ENCODE peak calls at places on chromosomes 7 and 10, in five cellular contexts. G, X, J, F and S are unnamed samples.

GRCh38 chr10:71357792-71358265 is 38.8 kb downstream of the SLC29A3 start:
- DNase-seq in J (peak), F (peak), X (peak), G (no peak), S (peak)

GRCh38 chr10:127564644-127565043 is 15.5 kb downstream of the NPS start:
- DNase-seq in F (no peak), X (no peak), G (no peak), J (no peak), S (no peak)

GRCh38 chr10:7027913-7028808 is 382.7 kb downstream of the SFMBT2 start:
- DNase-seq in F (no peak), J (peak), G (no peak), X (no peak), S (peak)

GRCh38 chr7:77460057-77460486 is 43.9 kb upstream of the GSAP start:
- DNase-seq in G (no peak), J (no peak), F (no peak), X (no peak), S (no peak)

GRCh38 chr10:24484771-24485170 is 238.9 kb downstream of the ARHGAP21 start:
- DNase-seq in J (no peak), X (no peak), F (no peak), G (no peak), S (no peak)

GRCh38 chr10:26468291-26468690 is 30.1 kb downstream of the APBB1IP start:
- DNase-seq in X (no peak), J (peak), G (no peak), F (peak), S (peak)

GRCh38 chr7:111499027-111499426 is 63.3 kb downstream of the IMMP2L start:
- DNase-seq in X (no peak), J (peak), G (no peak), F (peak), S (peak)

GRCh38 chr10:1217661-1218060 is 161.5 kb downstream of the WDR37 start:
- DNase-seq in X (no peak), J (no peak), F (no peak), G (no peak), S (no peak)

GRCh38 chr7:104230606-104231005 is 22.8 kb upstream of the ORC5 start:
- DNase-seq in F (peak), X (no peak), J (no peak), G (no peak), S (peak)

GRCh38 chr10:45490277-45490676 is 116.3 kb downstream of the ALOX5 start:
- DNase-seq in J (no peak), X (no peak), F (no peak), G (no peak), S (no peak)

GRCh38 chr10:114174462-114175190 is 623 bp upstream of the CCDC186 start:
- DNase-seq in X (no peak), G (peak), J (peak), F (peak), S (peak)

GRCh38 chr10:20993387-20994170 is 96.5 kb upstream of the NEBL start:
- DNase-seq in G (no peak), J (peak), X (no peak), F (peak), S (no peak)

GRCh38 chr7:75739796-75740672 is 1.3 kb upstream of the HIP1 start:
- DNase-seq in X (no peak), J (peak), G (no peak), F (peak), S (peak)

GRCh38 chr7:91310829-91311460 is 46.7 kb downstream of the FZD1 start:
- DNase-seq in X (no peak), F (peak), J (peak), G (no peak), S (peak)

GRCh38 chr7:139966906-139967305 is 95.8 kb downstream of the PARP12 start:
- DNase-seq in X (no peak), G (no peak), F (no peak), J (no peak), S (no peak)

GRCh38 chr10:89296227-89296648 is 5.6 kb upstream of the IFIT2 start:
- DNase-seq in X (no peak), J (peak), F (peak), G (no peak), S (peak)

GRCh38 chr7:79506481-79506880 is 53.0 kb upstream of the MAGI2 start:
- DNase-seq in X (peak), J (peak), G (no peak), F (peak), S (peak)